ENCODE peak calls at places on chromosomes 2 and 18, in five cellular contexts. E is NCI-H1105 treated with DMSO at 0.1 percent for 48 hours; Q is stimulated activated naive CD8-positive, alpha-beta T cell treated with anti-CD3 and anti-CD28 coated beads, Interleukin-15, Interleukin-2, amounts not matched to agents 100 U/mL and 50 U/mL, for 24 hours; L is activated CD4-positive, alpha-beta T cell treated with anti-CD3 and anti-CD28 coated beads for 1 hour; J is T follicular helper cell. N is an unnamed sample.

GRCh38 chr2:55888941-55889340 is 34.6 kb downstream of the EFEMP1 start:
- DNase-seq in E (peak; percentile 3), Q (no peak), L (no peak), J (no peak), N (no peak)

GRCh38 chr2:18096836-18097405 is 218.5 kb downstream of the KCNS3 start:
- DNase-seq in E (no peak), Q (no peak), L (no peak), J (no peak), N (no peak)

GRCh38 chr18:12091742-12092141 is 1.9 kb upstream of the ANKRD62 start:
- DNase-seq in E (no peak), Q (no peak), L (no peak), J (no peak), N (no peak)

GRCh38 chr2:135819211-135819610 is 17.8 kb downstream of the LCT start:
- DNase-seq in E (no peak), Q (peak; percentile 66), L (no peak), J (no peak), N (no peak)

GRCh38 chr18:2522112-2522511 is 49.2 kb downstream of the METTL4 start:
- DNase-seq in E (no peak), Q (no peak), L (no peak), J (no peak), N (no peak)

GRCh38 chr2:219369447-219369861 is 18.3 kb downstream of the DNPEP start:
- DNase-seq in E (peak; percentile 29), Q (no peak), L (no peak), J (no peak), N (no peak)

GRCh38 chr2:147232225-147232669 is 612.6 kb upstream of the ACVR2A start:
- DNase-seq in E (no peak), Q (no peak), L (no peak), J (no peak), N (no peak)

GRCh38 chr2:68612765-68613519 is 30.4 kb upstream of the PROKR1 start:
- DNase-seq in E (no peak), Q (no peak), L (no peak), J (no peak), N (no peak)

GRCh38 chr2:197274937-197275336 is 35.6 kb downstream of the ANKRD44 start:
- DNase-seq in E (no peak), Q (no peak), L (no peak), J (no peak), N (no peak)

N was measured in left lung.